ENCODE peak calls at places on chromosomes 11 and 22, in six cellular contexts. One of them, this sample, is unnamed.

GRCh38 chr22:27135582-27135981 is 478.2 kb downstream of the MIAT start:
- DNase-seq in stimulated activated CD8-positive, alpha-beta memory T cell treated with anti-CD3 and anti-CD28 coated beads, Interleukin-12 subunit alpha, Interleukin-12 subunit beta, amount 100 ng/mL, for 1 hour: no peak
- DNase-seq in mesenchymal stem cell: peak
- DNase-seq in NCI-H1092: no peak
- DNase-seq in NCI-H187 treated with DMSO at 0.1 percent for 48 hours: no peak
- DNase-seq in HFF-Myc: no peak
- DNase-seq in this sample: no peak

GRCh38 chr11:111018571-111018970 is 227.0 kb upstream of the POU2AF2 start:
- DNase-seq in stimulated activated CD8-positive, alpha-beta memory T cell treated with anti-CD3 and anti-CD28 coated beads, Interleukin-12 subunit alpha, Interleukin-12 subunit beta, amount 100 ng/mL, for 1 hour: no peak
- DNase-seq in mesenchymal stem cell: no peak
- DNase-seq in NCI-H1092: no peak
- DNase-seq in NCI-H187 treated with DMSO at 0.1 percent for 48 hours: no peak
- DNase-seq in HFF-Myc: no peak
- DNase-seq in this sample: no peak

GRCh38 chr11:131867457-131868257 is 497.2 kb downstream of the NTM start:
- DNase-seq in stimulated activated CD8-positive, alpha-beta memory T cell treated with anti-CD3 and anti-CD28 coated beads, Interleukin-12 subunit alpha, Interleukin-12 subunit beta, amount 100 ng/mL, for 1 hour: no peak
- DNase-seq in mesenchymal stem cell: peak
- DNase-seq in NCI-H1092: peak
- DNase-seq in NCI-H187 treated with DMSO at 0.1 percent for 48 hours: peak
- DNase-seq in HFF-Myc: peak
- DNase-seq in this sample: peak

GRCh38 chr22:46622081-46622521 is 1.9 kb downstream of the GRAMD4 start:
- DNase-seq in stimulated activated CD8-positive, alpha-beta memory T cell treated with anti-CD3 and anti-CD28 coated beads, Interleukin-12 subunit alpha, Interleukin-12 subunit beta, amount 100 ng/mL, for 1 hour: no peak
- DNase-seq in mesenchymal stem cell: no peak
- DNase-seq in NCI-H1092: no peak
- DNase-seq in NCI-H187 treated with DMSO at 0.1 percent for 48 hours: no peak
- DNase-seq in HFF-Myc: no peak
- DNase-seq in this sample: no peak

GRCh38 chr22:31800065-31800464 is 46.2 kb downstream of the DEPDC5 start:
- DNase-seq in stimulated activated CD8-positive, alpha-beta memory T cell treated with anti-CD3 and anti-CD28 coated beads, Interleukin-12 subunit alpha, Interleukin-12 subunit beta, amount 100 ng/mL, for 1 hour: no peak
- DNase-seq in mesenchymal stem cell: peak
- DNase-seq in NCI-H1092: no peak
- DNase-seq in NCI-H187 treated with DMSO at 0.1 percent for 48 hours: no peak
- DNase-seq in HFF-Myc: peak
- DNase-seq in this sample: no peak

GRCh38 chr11:126545057-126545555 is 189.6 kb downstream of the ST3GAL4 start:
- DNase-seq in stimulated activated CD8-positive, alpha-beta memory T cell treated with anti-CD3 and anti-CD28 coated beads, Interleukin-12 subunit alpha, Interleukin-12 subunit beta, amount 100 ng/mL, for 1 hour: no peak
- DNase-seq in mesenchymal stem cell: no peak
- DNase-seq in NCI-H1092: no peak
- DNase-seq in NCI-H187 treated with DMSO at 0.1 percent for 48 hours: no peak
- DNase-seq in HFF-Myc: no peak
- DNase-seq in this sample: no peak

GRCh38 chr11:123519055-123519796 is 89.2 kb downstream of the GRAMD1B start:
- DNase-seq in stimulated activated CD8-positive, alpha-beta memory T cell treated with anti-CD3 and anti-CD28 coated beads, Interleukin-12 subunit alpha, Interleukin-12 subunit beta, amount 100 ng/mL, for 1 hour: no peak
- DNase-seq in mesenchymal stem cell: no peak
- DNase-seq in NCI-H1092: no peak
- DNase-seq in NCI-H187 treated with DMSO at 0.1 percent for 48 hours: no peak
- DNase-seq in HFF-Myc: no peak
- DNase-seq in this sample: no peak

GRCh38 chr22:42906605-42907338 is 49.7 kb upstream of the ARFGAP3 start:
- DNase-seq in stimulated activated CD8-positive, alpha-beta memory T cell treated with anti-CD3 and anti-CD28 coated beads, Interleukin-12 subunit alpha, Interleukin-12 subunit beta, amount 100 ng/mL, for 1 hour: no peak
- DNase-seq in mesenchymal stem cell: no peak
- DNase-seq in NCI-H1092: no peak
- DNase-seq in NCI-H187 treated with DMSO at 0.1 percent for 48 hours: no peak
- DNase-seq in HFF-Myc: no peak
- DNase-seq in this sample: no peak

GRCh38 chr22:49349181-49349835 is 478.4 kb downstream of the BRD1 start:
- DNase-seq in stimulated activated CD8-positive, alpha-beta memory T cell treated with anti-CD3 and anti-CD28 coated beads, Interleukin-12 subunit alpha, Interleukin-12 subunit beta, amount 100 ng/mL, for 1 hour: no peak
- DNase-seq in mesenchymal stem cell: no peak
- DNase-seq in NCI-H1092: no peak
- DNase-seq in NCI-H187 treated with DMSO at 0.1 percent for 48 hours: no peak
- DNase-seq in HFF-Myc: no peak
- DNase-seq in this sample: no peak

GRCh38 chr22:21755855-21756284 is 20.3 kb upstream of the YPEL1 start:
- DNase-seq in stimulated activated CD8-positive, alpha-beta memory T cell treated with anti-CD3 and anti-CD28 coated beads, Interleukin-12 subunit alpha, Interleukin-12 subunit beta, amount 100 ng/mL, for 1 hour: no peak
- DNase-seq in mesenchymal stem cell: peak
- DNase-seq in NCI-H1092: no peak
- DNase-seq in NCI-H187 treated with DMSO at 0.1 percent for 48 hours: no peak
- DNase-seq in HFF-Myc: no peak
- DNase-seq in this sample: no peak

GRCh38 chr11:107623183-107623582 is 32.2 kb downstream of the ELMOD1 start:
- DNase-seq in stimulated activated CD8-positive, alpha-beta memory T cell treated with anti-CD3 and anti-CD28 coated beads, Interleukin-12 subunit alpha, Interleukin-12 subunit beta, amount 100 ng/mL, for 1 hour: no peak
- DNase-seq in mesenchymal stem cell: no peak
- DNase-seq in NCI-H1092: no peak
- DNase-seq in NCI-H187 treated with DMSO at 0.1 percent for 48 hours: no peak
- DNase-seq in HFF-Myc: no peak
- DNase-seq in this sample: no peak